ENCODE peak calls at places on chromosomes 1 and 21, in five cellular contexts. One of them, this sample, is unnamed.

GRCh38 chr1:147628441-147628840 is 41.9 kb downstream of the ACP6 start:
- DNase-seq in neural crest cell: no peak
- DNase-seq in mesothelial cell of epicardium: no peak
- DNase-seq in DND-41: no peak
- DNase-seq in AG04449: no peak
- DNase-seq in this sample: no peak

GRCh38 chr1:102083186-102083585 is 86.5 kb upstream of the OLFM3 start:
- DNase-seq in DND-41: no peak
- DNase-seq in mesothelial cell of epicardium: no peak
- DNase-seq in AG04449: no peak
- DNase-seq in neural crest cell: no peak
- DNase-seq in this sample: no peak

GRCh38 chr1:82091729-82092128 is 291.0 kb downstream of the ADGRL2 start:
- DNase-seq in DND-41: no peak
- DNase-seq in mesothelial cell of epicardium: no peak
- DNase-seq in neural crest cell: no peak
- DNase-seq in AG04449: no peak
- DNase-seq in this sample: no peak

GRCh38 chr1:168879906-168880734 is 151.1 kb upstream of the DPT start:
- DNase-seq in DND-41: no peak
- DNase-seq in mesothelial cell of epicardium: no peak
- DNase-seq in AG04449: no peak
- DNase-seq in neural crest cell: no peak
- DNase-seq in this sample: no peak

GRCh38 chr1:234281826-234282489 is 91.3 kb upstream of the COA6 start:
- DNase-seq in DND-41: no peak
- DNase-seq in AG04449: no peak
- DNase-seq in mesothelial cell of epicardium: no peak
- DNase-seq in neural crest cell: peak
- DNase-seq in this sample: no peak

GRCh38 chr1:19605884-19606442 is 38.1 kb upstream of the NBL1 start:
- DNase-seq in DND-41: no peak
- DNase-seq in mesothelial cell of epicardium: no peak
- DNase-seq in neural crest cell: no peak
- DNase-seq in AG04449: no peak
- DNase-seq in this sample: peak

GRCh38 chr21:37331411-37331810 is 35.2 kb upstream of the DYRK1A start:
- DNase-seq in AG04449: no peak
- DNase-seq in DND-41: no peak
- DNase-seq in neural crest cell: no peak
- DNase-seq in mesothelial cell of epicardium: no peak
- DNase-seq in this sample: no peak

GRCh38 chr21:36718951-36719501 is 20.1 kb downstream of the SIM2 start:
- DNase-seq in mesothelial cell of epicardium: no peak
- DNase-seq in AG04449: no peak
- DNase-seq in neural crest cell: no peak
- DNase-seq in DND-41: peak
- DNase-seq in this sample: no peak

GRCh38 chr1:94852758-94853157 is 32.6 kb downstream of the SLC44A3 start:
- DNase-seq in DND-41: no peak
- DNase-seq in neural crest cell: no peak
- DNase-seq in mesothelial cell of epicardium: no peak
- DNase-seq in AG04449: no peak
- DNase-seq in this sample: no peak

GRCh38 chr1:9095818-9096217 is 26.4 kb upstream of the SLC2A5 start:
- DNase-seq in mesothelial cell of epicardium: no peak
- DNase-seq in DND-41: no peak
- DNase-seq in neural crest cell: no peak
- DNase-seq in AG04449: no peak
- DNase-seq in this sample: no peak

GRCh38 chr1:145720556-145720877 is 1.2 kb downstream of the CD160 start:
- DNase-seq in neural crest cell: no peak
- DNase-seq in AG04449: peak
- DNase-seq in DND-41: no peak
- DNase-seq in mesothelial cell of epicardium: no peak
- DNase-seq in this sample: no peak

GRCh38 chr1:66353207-66353606 is 180.7 kb upstream of the SGIP1 start:
- DNase-seq in neural crest cell: peak
- DNase-seq in DND-41: no peak
- DNase-seq in mesothelial cell of epicardium: no peak
- DNase-seq in AG04449: no peak
- DNase-seq in this sample: no peak

GRCh38 chr1:111592389-111593361 is 26.9 kb upstream of the RAP1A start:
- DNase-seq in neural crest cell: no peak
- DNase-seq in DND-41: peak
- DNase-seq in AG04449: no peak
- DNase-seq in mesothelial cell of epicardium: no peak
- DNase-seq in this sample: peak

GRCh38 chr1:45205000-45205909 is 1.1 kb downstream of the ZSWIM5 start:
- DNase-seq in DND-41: no peak
- DNase-seq in mesothelial cell of epicardium: peak
- DNase-seq in neural crest cell: peak
- DNase-seq in AG04449: no peak
- DNase-seq in this sample: peak

GRCh38 chr1:24920155-24920925 is 9.7 kb downstream of the RUNX3 start:
- DNase-seq in mesothelial cell of epicardium: no peak
- DNase-seq in DND-41: no peak
- DNase-seq in neural crest cell: no peak
- DNase-seq in AG04449: no peak
- DNase-seq in this sample: peak

GRCh38 chr1:1157426-1157913 is 16.2 kb upstream of the TTLL10 start:
- DNase-seq in AG04449: peak
- DNase-seq in neural crest cell: peak
- DNase-seq in DND-41: no peak
- DNase-seq in mesothelial cell of epicardium: peak
- DNase-seq in this sample: peak

GRCh38 chr21:18951291-18952038 is 547.9 kb upstream of the TMPRSS15 start:
- DNase-seq in neural crest cell: peak
- DNase-seq in AG04449: no peak
- DNase-seq in mesothelial cell of epicardium: no peak
- DNase-seq in DND-41: peak
- DNase-seq in this sample: peak

GRCh38 chr1:146051452-146051852 is 29.9 kb upstream of the HJV start:
- DNase-seq in mesothelial cell of epicardium: no peak
- DNase-seq in neural crest cell: no peak
- DNase-seq in AG04449: no peak
- DNase-seq in DND-41: no peak
- DNase-seq in this sample: no peak

GRCh38 chr1:206782448-206782847 is 10.2 kb upstream of the IL10 start:
- DNase-seq in mesothelial cell of epicardium: no peak
- DNase-seq in neural crest cell: no peak
- DNase-seq in AG04449: no peak
- DNase-seq in DND-41: peak
- DNase-seq in this sample: peak

GRCh38 chr1:26317143-26317542 is 615 bp upstream of the CD52 start:
- DNase-seq in neural crest cell: no peak
- DNase-seq in DND-41: no peak
- DNase-seq in AG04449: no peak
- DNase-seq in mesothelial cell of epicardium: no peak
- DNase-seq in this sample: no peak

GRCh38 chr1:213446496-213446895 is 395.5 kb downstream of the RPS6KC1 start:
- DNase-seq in AG04449: no peak
- DNase-seq in neural crest cell: no peak
- DNase-seq in mesothelial cell of epicardium: no peak
- DNase-seq in DND-41: no peak
- DNase-seq in this sample: no peak

GRCh38 chr21:41916888-41917433 is 36.9 kb downstream of the C2CD2 start:
- DNase-seq in DND-41: no peak
- DNase-seq in neural crest cell: no peak
- DNase-seq in AG04449: no peak
- DNase-seq in mesothelial cell of epicardium: no peak
- DNase-seq in this sample: no peak

GRCh38 chr1:172733815-172734214 is 74.9 kb downstream of the FASLG start:
- DNase-seq in DND-41: no peak
- DNase-seq in neural crest cell: no peak
- DNase-seq in AG04449: no peak
- DNase-seq in mesothelial cell of epicardium: no peak
- DNase-seq in this sample: no peak

DNA sequence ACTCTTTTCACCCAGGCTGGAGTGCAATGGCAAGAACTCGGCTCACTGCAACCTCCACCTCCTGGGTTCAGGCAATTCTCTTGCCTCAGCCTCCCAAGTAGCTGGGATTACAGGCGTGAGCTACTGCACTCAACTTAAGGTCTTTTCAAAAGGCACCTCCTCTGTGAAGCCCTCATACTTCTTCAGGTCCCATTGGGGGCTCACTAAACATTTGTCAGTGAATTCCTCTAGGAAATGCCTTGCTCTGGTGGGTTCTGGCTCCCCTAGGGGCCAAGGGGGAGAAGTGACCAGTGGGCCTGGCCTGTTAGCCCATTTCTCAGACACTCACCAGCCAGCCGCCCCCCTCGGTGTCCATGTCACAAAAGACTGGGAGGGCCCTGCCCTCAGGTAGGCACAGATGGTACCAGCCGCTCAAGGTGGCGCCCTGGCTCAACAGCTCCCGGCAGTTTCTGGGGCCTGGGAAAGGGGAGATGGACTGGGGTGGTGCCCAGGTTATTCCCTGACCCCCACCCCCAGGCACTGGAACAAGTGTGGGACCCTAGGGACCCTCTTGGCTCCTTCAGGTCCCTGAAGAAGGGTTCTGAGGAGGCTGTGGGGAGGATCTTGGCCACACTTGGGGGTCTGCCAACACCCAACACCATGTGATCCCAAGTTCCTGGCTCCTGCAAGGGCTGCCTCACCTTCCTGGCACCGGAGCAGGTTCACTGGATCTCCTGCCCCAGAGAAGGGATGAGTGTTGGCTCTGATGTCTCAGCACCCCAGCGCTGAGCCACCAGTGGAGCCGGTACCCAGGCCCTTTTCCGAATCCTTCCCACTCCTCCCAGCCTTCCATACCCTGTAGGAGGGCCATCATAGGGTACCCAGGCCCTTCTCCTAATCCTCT is 1.6 kb downstream of the FCN3 start:
- DNase-seq in neural crest cell: no peak
- DNase-seq in AG04449: no peak
- DNase-seq in DND-41: no peak
- DNase-seq in mesothelial cell of epicardium: no peak
- DNase-seq in this sample: no peak
- TF ChIP-seq CTCF in neural crest cell: peak
- TF ChIP-seq CTCF in AG04449: peak
- TF ChIP-seq CTCF in DND-41: peak
- TF ChIP-seq CTCF in mesothelial cell of epicardium: no peak
- TF ChIP-seq CTCF in this sample: no peak

GRCh38 chr1:27887215-27888035 is 15.1 kb downstream of the THEMIS2 start:
- DNase-seq in AG04449: no peak
- DNase-seq in DND-41: peak
- DNase-seq in mesothelial cell of epicardium: no peak
- DNase-seq in neural crest cell: no peak
- DNase-seq in this sample: peak

GRCh38 chr1:27886744-27887143 is 14.4 kb downstream of the THEMIS2 start:
- DNase-seq in mesothelial cell of epicardium: no peak
- DNase-seq in AG04449: no peak
- DNase-seq in DND-41: no peak
- DNase-seq in neural crest cell: no peak
- DNase-seq in this sample: no peak

GRCh38 chr1:27886353-27886679 is 14.0 kb downstream of the THEMIS2 start:
- DNase-seq in AG04449: no peak
- DNase-seq in DND-41: no peak
- DNase-seq in mesothelial cell of epicardium: no peak
- DNase-seq in neural crest cell: no peak
- DNase-seq in this sample: no peak

GRCh38 chr1:27889506-27889905 is 17.2 kb downstream of the THEMIS2 start:
- DNase-seq in AG04449: no peak
- DNase-seq in DND-41: no peak
- DNase-seq in neural crest cell: no peak
- DNase-seq in mesothelial cell of epicardium: no peak
- DNase-seq in this sample: no peak

DNA sequence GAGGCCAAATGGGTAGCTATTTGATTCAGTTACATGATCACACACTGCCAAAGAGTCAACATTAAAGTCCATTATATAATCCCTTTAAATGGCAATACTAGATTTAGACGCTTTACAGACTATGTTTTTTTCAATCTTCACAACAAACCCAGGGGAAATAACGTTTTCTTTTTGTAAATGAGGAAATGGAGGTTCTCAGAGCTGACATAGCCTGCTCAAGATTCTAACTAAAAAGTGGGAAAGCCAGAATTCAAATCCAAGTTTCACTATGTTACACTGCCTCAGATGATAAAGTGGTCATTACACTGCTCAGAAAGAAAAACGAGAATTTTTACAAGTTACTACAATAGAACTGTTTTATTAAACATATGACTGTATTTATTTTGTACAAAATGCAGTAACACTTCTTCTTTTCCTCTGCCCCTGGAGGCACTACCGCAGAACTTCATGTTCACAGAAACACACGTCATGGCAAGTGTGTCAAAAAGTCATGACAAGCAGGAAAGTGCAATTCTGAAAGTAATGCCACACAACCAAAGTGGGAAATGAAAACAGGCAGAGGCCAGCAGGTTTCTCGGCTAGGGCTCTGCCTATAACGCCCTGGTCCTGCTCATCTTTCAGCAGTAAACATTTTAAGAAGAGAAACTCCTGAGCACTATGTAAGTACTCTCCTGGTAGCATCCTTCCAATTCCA is 19.0 kb downstream of the THEMIS2 start:
- DNase-seq in neural crest cell: no peak
- DNase-seq in AG04449: no peak
- DNase-seq in DND-41: no peak
- DNase-seq in mesothelial cell of epicardium: no peak
- DNase-seq in this sample: peak
- TF ChIP-seq CTCF in neural crest cell: no peak
- TF ChIP-seq CTCF in AG04449: no peak
- TF ChIP-seq CTCF in DND-41: no peak
- TF ChIP-seq CTCF in mesothelial cell of epicardium: no peak
- TF ChIP-seq CTCF in this sample: no peak

DNA sequence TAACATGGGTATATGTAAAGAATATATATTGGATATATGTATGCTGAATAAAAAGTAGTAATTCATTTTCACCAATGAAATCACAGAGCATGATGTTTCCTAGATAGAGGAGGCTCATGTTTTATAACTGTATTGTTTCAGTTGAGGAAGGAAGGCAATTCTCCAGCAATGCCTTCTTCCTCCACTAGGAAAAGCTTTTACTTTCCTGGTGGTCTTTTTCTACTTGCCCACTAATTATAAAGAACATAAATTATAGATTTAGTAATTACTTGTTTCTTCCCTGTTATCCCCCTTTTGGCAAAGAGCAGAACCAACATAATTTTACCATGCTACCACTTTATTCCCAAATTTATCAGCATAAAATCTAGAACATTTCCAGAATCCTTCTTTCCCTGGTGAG is 159.0 kb downstream of the PLA2G4A start:
- DNase-seq in mesothelial cell of epicardium: no peak
- DNase-seq in neural crest cell: no peak
- DNase-seq in AG04449: no peak
- DNase-seq in DND-41: no peak
- DNase-seq in this sample: no peak
- TF ChIP-seq CTCF in mesothelial cell of epicardium: peak
- TF ChIP-seq CTCF in neural crest cell: peak
- TF ChIP-seq CTCF in AG04449: no peak
- TF ChIP-seq CTCF in DND-41: no peak
- TF ChIP-seq CTCF in this sample: no peak

DNA sequence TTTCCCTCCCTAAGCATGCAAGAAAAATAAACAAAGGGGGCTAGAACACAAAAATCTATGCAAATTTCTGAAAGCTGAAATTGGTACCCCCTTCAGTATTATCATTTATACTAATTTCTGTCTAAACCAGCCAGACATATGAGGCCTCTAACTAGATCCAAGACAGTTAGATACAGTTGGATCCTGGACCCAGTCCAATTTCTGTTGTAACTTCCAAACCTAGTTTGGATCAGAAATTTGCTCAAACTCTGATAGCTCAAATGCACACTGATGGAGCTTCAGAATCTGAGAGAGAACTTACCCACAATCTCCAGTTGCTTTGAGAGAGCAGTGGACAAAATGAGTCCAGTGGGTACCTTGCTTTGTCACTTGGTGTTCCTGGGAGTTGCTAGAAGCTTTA is 11.9 kb downstream of the CEP350 start:
- DNase-seq in AG04449: no peak
- DNase-seq in DND-41: no peak
- DNase-seq in neural crest cell: no peak
- DNase-seq in mesothelial cell of epicardium: no peak
- DNase-seq in this sample: no peak
- TF ChIP-seq CTCF in AG04449: no peak
- TF ChIP-seq CTCF in DND-41: no peak
- TF ChIP-seq CTCF in neural crest cell: no peak
- TF ChIP-seq CTCF in mesothelial cell of epicardium: no peak
- TF ChIP-seq CTCF in this sample: no peak